ENCODE peak calls at places on chromosomes 16 and 17, in five cellular contexts. K is CD8-positive, alpha-beta memory T cell; H is SW480; A is fibroblast of mammary gland; W is activated naive CD8-positive, alpha-beta T cell treated with anti-CD3 and anti-CD28 coated beads, Interleukin-2, amount 10 ng/mL, durations not matched to agents 7 days and 5 days. L is an unnamed sample.
A peak's percentile ranks its signal among the peaks of the same experiment; 100 is the strongest.

GRCh38 chr17:49968380-49969133 is 433 bp upstream of the DLX4 start:
- DNase-seq in H (peak; percentile 92), W (peak; percentile 83), A (peak; percentile 59), K (peak; percentile 44), L (peak; percentile 56)

GRCh38 chr17:79042421-79043190 is 18.6 kb downstream of the C1QTNF1 start:
- DNase-seq in A (peak; percentile 73), H (peak; percentile 60), W (peak; percentile 76), K (peak; percentile 56), L (peak; percentile 70)

GRCh38 chr17:61401280-61402072 is 1.8 kb downstream of the TBX2 start:
- DNase-seq in H (no peak), K (no peak), A (no peak), W (no peak), L (no peak)

GRCh38 chr16:57616871-57617270 is 11.6 kb upstream of the ADGRG1 start:
- DNase-seq in H (no peak), K (no peak), A (no peak), W (no peak), L (no peak)

GRCh38 chr17:73166731-73167581 is 2.1 kb downstream of the SSTR2 start:
- DNase-seq in K (no peak), W (no peak), H (no peak), A (no peak), L (no peak)

GRCh38 chr17:79791354-79792123 is 5.3 kb downstream of the CBX8 start:
- DNase-seq in W (peak; percentile 46), K (no peak), A (no peak), H (no peak), L (no peak)

GRCh38 chr16:51388516-51388951 is 237.5 kb upstream of the SALL1 start:
- DNase-seq in A (no peak), W (no peak), H (no peak), K (no peak), L (no peak)

GRCh38 chr16:22357635-22357971 is 16.8 kb downstream of the CDR2 start:
- DNase-seq in W (no peak), K (no peak), A (no peak), H (no peak), L (no peak)

GRCh38 chr16:54277845-54278703 is 8.5 kb downstream of the IRX3 start:
- DNase-seq in W (no peak), K (no peak), H (no peak), A (no peak), L (no peak)

GRCh38 chr16:50591800-50592771 is 43.9 kb downstream of the NKD1 start:
- DNase-seq in H (no peak), A (no peak), K (no peak), W (no peak), L (no peak)

GRCh38 chr17:61139219-61139618 is 260.4 kb upstream of the TBX2 start:
- DNase-seq in H (no peak), A (peak; percentile 73), W (peak; percentile 41), K (peak; percentile 15), L (peak; percentile 50)

GRCh38 chr17:74165811-74166365 is 37.6 kb upstream of the RPL38 start:
- DNase-seq in H (no peak), W (no peak), K (no peak), A (no peak), L (no peak)

GRCh38 chr17:39011907-39012468 is 44.8 kb upstream of the FBXO47 start:
- DNase-seq in K (no peak), W (no peak), H (no peak), A (no peak), L (no peak)

GRCh38 chr17:63973930-63974593 is 1.3 kb upstream of the SCN4A start:
- DNase-seq in H (peak; percentile 76), A (peak; percentile 29), W (no peak), K (no peak), L (no peak)

GRCh38 chr16:75446416-75446815 is 13.1 kb upstream of the CFDP1 start:
- DNase-seq in A (no peak), H (no peak), K (no peak), W (no peak), L (no peak)

GRCh38 chr16:87291944-87292343 is 25.2 kb downstream of the C16orf95 start:
- DNase-seq in K (no peak), H (no peak), A (no peak), W (no peak), L (no peak)

GRCh38 chr17:51472670-51473069 is 212.3 kb downstream of the UTP18 start:
- DNase-seq in W (no peak), A (no peak), K (no peak), H (no peak), L (no peak)

GRCh38 chr16:12066823-12067222 is 90.3 kb downstream of the SNX29 start:
- DNase-seq in K (no peak), H (no peak), A (no peak), W (no peak), L (no peak)

GRCh38 chr16:82715160-82715559 is 88.4 kb downstream of the CDH13 start:
- DNase-seq in W (no peak), H (no peak), K (no peak), A (no peak), L (no peak)

GRCh38 chr16:86528061-86528929 is 18.0 kb downstream of the FOXF1 start:
- DNase-seq in A (no peak), H (no peak), K (no peak), W (no peak), L (no peak)

GRCh38 chr17:45231481-45232116 is 9.9 kb downstream of the FMNL1 start:
- DNase-seq in W (peak; percentile 47), K (no peak), H (peak; percentile 50), A (no peak), L (no peak)

GRCh38 chr17:83096401-83097220 is 17.2 kb downstream of the METRNL start:
- DNase-seq in H (no peak), K (no peak), A (no peak), W (no peak), L (no peak)

GRCh38 chr17:55480907-55481306 is 30.3 kb downstream of the SMIM36 start:
- DNase-seq in H (no peak), W (no peak), A (no peak), K (no peak), L (no peak)

GRCh38 chr16:14018848-14019247 is 52.3 kb upstream of the MRTFB start:
- DNase-seq in H (no peak), K (no peak), A (no peak), W (no peak), L (no peak)

GRCh38 chr17:57674894-57675293 is 70.2 kb downstream of the CCDC182 start:
- DNase-seq in H (no peak), K (no peak), W (no peak), A (no peak), L (no peak)

GRCh38 chr16:75262104-75262799 is 10.8 kb upstream of the BCAR1 start:
- DNase-seq in A (peak; percentile 62), K (no peak), H (no peak), W (no peak), L (no peak)

L was measured in activated CD4-positive, alpha-beta T cell treated with anti-CD3 and anti-CD28 coated beads, Interleukin-2, amount 50 U/mL, for 1 hour.